ENCODE peak calls at places on chromosomes 6 and 20, in nine cellular contexts. C, Q, M, W, V, T, K, L and O are unnamed samples.

GRCh38 chr20:38671186-38671585 is 53.1 kb upstream of the SLC32A1 start:
- DNase-seq in K (no peak), W (no peak), T (no peak), C (no peak), L (no peak), V (no peak), M (no peak), Q (no peak), O (no peak)

GRCh38 chr20:57658447-57659130 is 38.4 kb upstream of the ZBP1 start:
- DNase-seq in T (no peak), Q (no peak), V (peak; percentile 16), C (no peak), W (peak; percentile 12), M (no peak), K (peak; percentile 62), L (no peak), O (no peak)

GRCh38 chr6:162999575-163000285 is 272.0 kb downstream of the PACRG start:
- DNase-seq in M (no peak), V (no peak), L (no peak), K (no peak), W (no peak), C (peak; percentile 61), T (peak; percentile 43), Q (peak; percentile 93), O (no peak)

GRCh38 chr6:9126845-9127560 is 691.7 kb upstream of the SLC35B3 start:
- DNase-seq in W (no peak), M (no peak), T (peak; percentile 38), V (no peak), L (no peak), C (peak; percentile 69), Q (peak; percentile 92), K (no peak), O (no peak)

GRCh38 chr6:148027201-148027600 is 315.4 kb upstream of the SASH1 start:
- DNase-seq in W (no peak), L (no peak), K (no peak), C (no peak), V (no peak), M (no peak), T (no peak), Q (no peak), O (no peak)

GRCh38 chr6:135314543-135314942 is 133.4 kb downstream of the MYB start:
- DNase-seq in V (no peak), L (no peak), Q (no peak), C (no peak), T (no peak), K (no peak), M (no peak), W (no peak), O (no peak)

GRCh38 chr6:130529569-130530149 is 163.8 kb downstream of the TMEM200A start:
- DNase-seq in Q (no peak), M (no peak), V (no peak), T (no peak), C (no peak), W (no peak), L (no peak), K (no peak), O (no peak)

GRCh38 chr6:87755697-87756671 is 54.0 kb upstream of the AKIRIN2 start:
- DNase-seq in V (no peak), T (peak; percentile 37), W (no peak), K (no peak), M (no peak), Q (peak; percentile 87), C (peak; percentile 61), L (no peak), O (no peak)

GRCh38 chr6:111687652-111688051 is 82.0 kb upstream of the TRAF3IP2 start:
- DNase-seq in L (no peak), C (no peak), T (no peak), K (no peak), W (no peak), M (no peak), V (no peak), Q (no peak), O (no peak)

GRCh38 chr6:96760153-96760687 is 77.1 kb downstream of the GPR63 start:
- DNase-seq in W (no peak), T (no peak), K (no peak), C (no peak), L (no peak), M (no peak), Q (no peak), V (no peak), O (no peak)
- TF ChIP-seq CTCF in W (no peak), T (no peak), K (no peak), C (no peak), L (no peak), M (no peak), Q (no peak), V (no peak), O (peak; percentile 34)

GRCh38 chr20:25033250-25033940 is 24.5 kb downstream of the ACSS1 start:
- DNase-seq in C (no peak), Q (peak; percentile 2), K (no peak), V (no peak), L (no peak), T (no peak), W (no peak), M (no peak), O (no peak)
- TF ChIP-seq CTCF in C (no peak), Q (no peak), K (no peak), V (no peak), L (no peak), T (no peak), W (no peak), M (no peak), O (no peak)

GRCh38 chr6:115832186-115832585 is 228.5 kb downstream of the FRK start:
- DNase-seq in C (no peak), L (no peak), Q (no peak), K (no peak), M (no peak), W (no peak), T (no peak), V (no peak), O (no peak)
- TF ChIP-seq CTCF in C (no peak), L (no peak), Q (no peak), K (no peak), M (no peak), W (no peak), T (no peak), V (no peak), O (no peak)

GRCh38 chr6:44545224-44545623 is 157.7 kb downstream of the CDC5L start:
- DNase-seq in T (no peak), V (no peak), C (no peak), W (no peak), M (no peak), L (no peak), Q (no peak), K (no peak), O (no peak)
- TF ChIP-seq CTCF in T (no peak), V (no peak), C (no peak), W (no peak), M (no peak), L (no peak), Q (no peak), K (no peak), O (no peak)

GRCh38 chr6:133951881-133952814 is 876 bp upstream of the TBPL1 start:
- DNase-seq in L (peak; percentile 65), Q (peak; percentile 75), C (peak; percentile 81), T (peak; percentile 82), K (peak; percentile 76), W (peak; percentile 53), M (no peak), V (peak; percentile 79), O (peak; percentile 85)
- TF ChIP-seq CTCF in L (peak; percentile 42), Q (peak; percentile 42), C (peak; percentile 43), T (peak; percentile 43), K (peak; percentile 51), W (no peak), M (peak; percentile 15), V (no peak), O (peak; percentile 44)

GRCh38 chr6:101397199-101397598 is 3.7 kb downstream of the GRIK2 start:
- DNase-seq in W (no peak), L (no peak), V (no peak), Q (peak; percentile 20), T (peak; percentile 41), M (no peak), K (no peak), C (peak; percentile 33), O (no peak)
- TF ChIP-seq CTCF in W (no peak), L (no peak), V (no peak), Q (no peak), T (no peak), M (no peak), K (no peak), C (no peak), O (no peak)

GRCh38 chr6:56246941-56247653 is at the start of gene COL21A1:
- DNase-seq in C (peak; percentile 60), K (peak; percentile 65), W (peak; percentile 25), L (no peak), V (peak; percentile 52), Q (peak; percentile 33), T (peak; percentile 61), M (no peak), O (peak; percentile 82)
- TF ChIP-seq CTCF in C (peak; percentile 43), K (peak; percentile 22), W (no peak), L (peak; percentile 35), V (peak; percentile 15), Q (peak; percentile 26), T (peak; percentile 29), M (peak; percentile 57), O (peak; percentile 36)

DNA sequence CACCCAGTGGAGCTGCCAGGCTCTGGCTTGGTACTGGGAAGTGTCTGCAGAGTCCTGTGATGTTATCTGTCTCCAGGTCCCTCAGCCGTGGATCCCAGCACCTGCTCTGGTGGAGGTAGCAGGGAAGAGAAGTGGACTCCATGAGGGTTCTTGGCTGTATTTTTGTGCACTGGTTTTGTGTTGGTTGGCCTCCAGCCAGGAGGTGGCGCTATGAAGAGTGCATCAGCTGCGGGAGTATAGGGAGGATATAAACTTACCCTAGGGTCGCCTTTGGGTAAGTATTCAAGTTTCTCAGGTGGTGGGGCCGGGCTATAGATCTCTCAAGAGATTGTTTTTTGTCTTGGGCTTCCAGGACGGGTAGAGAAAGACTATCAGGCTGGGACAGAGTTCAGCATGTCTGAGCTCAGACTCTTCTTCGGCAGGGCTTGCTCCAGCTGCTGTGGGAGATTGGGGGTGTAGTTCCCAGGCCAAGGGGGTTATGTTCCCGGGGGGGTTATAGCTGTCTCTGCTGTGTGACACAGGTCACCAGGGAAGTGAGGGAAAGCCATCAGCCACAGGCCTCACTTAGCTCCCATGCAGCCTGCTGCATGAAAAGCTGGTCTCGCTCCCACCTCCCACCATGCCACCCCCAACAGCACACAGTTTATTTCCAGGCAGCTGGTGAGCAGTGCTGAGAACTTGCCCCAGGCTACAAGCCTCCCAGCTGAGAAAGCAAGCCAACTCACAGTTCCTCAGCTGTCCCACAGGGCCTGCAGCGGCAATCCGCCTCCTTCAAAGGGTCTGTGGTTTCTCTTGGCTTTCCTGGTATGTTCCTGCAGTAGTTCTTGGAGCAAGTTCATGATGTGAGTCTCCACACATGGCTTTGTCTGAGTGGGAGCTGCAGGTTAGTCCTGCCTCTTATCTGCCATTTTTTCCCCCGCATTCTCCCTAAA is 115.7 kb downstream of the AIG1 start:
- DNase-seq in T (peak; percentile 84), M (peak; percentile 35), K (no peak), C (peak; percentile 91), V (no peak), W (no peak), Q (peak; percentile 99), L (no peak), O (no peak)
- TF ChIP-seq CTCF in T (no peak), M (peak; percentile 14), K (no peak), C (peak; percentile 3), V (no peak), W (no peak), Q (no peak), L (no peak), O (no peak)

GRCh38 chr6:159042824-159043181 is 2.0 kb downstream of the TAGAP start:
- DNase-seq in C (no peak), Q (no peak), W (no peak), M (no peak), L (no peak), V (no peak), T (no peak), K (no peak), O (no peak)
- TF ChIP-seq CTCF in C (no peak), Q (no peak), W (no peak), M (no peak), L (no peak), V (no peak), T (no peak), K (no peak), O (no peak)